ENCODE peak calls at places on chromosome 1, in four cellular contexts. M is psoas muscle, T is IMR-90, P is upper lobe of right lung. U is an unnamed sample.

GRCh38 chr1:115507256-115507589 is 134.5 kb upstream of the VANGL1 start:
- DNase-seq in M (no peak), T (peak; percentile 63), P (no peak), U (no peak)

GRCh38 chr1:224735159-224735558 is 119.0 kb downstream of the CNIH3 start:
- DNase-seq in M (no peak), T (no peak), P (no peak), U (no peak)

GRCh38 chr1:74571493-74571800 is 59.0 kb upstream of the LRRC53 start:
- DNase-seq in M (no peak), T (no peak), P (no peak), U (no peak)

GRCh38 chr1:37480581-37481288 is 6.4 kb downstream of the ZC3H12A start:
- DNase-seq in M (no peak), T (no peak), P (no peak), U (no peak)

GRCh38 chr1:8844421-8845063 is 27.1 kb upstream of the RERE start:
- DNase-seq in M (peak; percentile 81), T (no peak), P (no peak), U (no peak)

GRCh38 chr1:18232052-18232451 is 124.5 kb downstream of the IGSF21 start:
- DNase-seq in M (no peak), T (no peak), P (no peak), U (no peak)

GRCh38 chr1:7526196-7526866 is 244.8 kb upstream of the VAMP3 start:
- DNase-seq in M (peak; percentile 39), T (no peak), P (no peak), U (no peak)

GRCh38 chr1:3423245-3423829 is 31.1 kb upstream of the ARHGEF16 start:
- DNase-seq in M (peak; percentile 64), T (no peak), P (peak; percentile 86), U (no peak)

GRCh38 chr1:97796716-97797115 is 124.1 kb downstream of the DPYD start:
- DNase-seq in M (no peak), T (peak; percentile 8), P (no peak), U (no peak)

GRCh38 chr1:213738658-213739057 is 249.1 kb upstream of the PROX1 start:
- DNase-seq in M (no peak), T (no peak), P (no peak), U (no peak)

GRCh38 chr1:112530832-112531231 is 22.1 kb downstream of the WNT2B start:
- DNase-seq in M (no peak), T (no peak), P (no peak), U (no peak)

GRCh38 chr1:176626572-176627061 is 163.6 kb downstream of the PAPPA2 start:
- DNase-seq in M (no peak), T (no peak), P (no peak), U (no peak)

GRCh38 chr1:28279721-28280120 is 20.4 kb downstream of the SESN2 start:
- DNase-seq in M (no peak), T (no peak), P (no peak), U (no peak)

GRCh38 chr1:10173582-10173981 is 36.8 kb upstream of the KIF1B start:
- DNase-seq in M (no peak), T (no peak), P (no peak), U (no peak)

GRCh38 chr1:207499573-207499972 is 3.6 kb downstream of the CR1 start:
- DNase-seq in M (peak; percentile 67), T (peak; percentile 59), P (peak; percentile 66), U (peak; percentile 70)

GRCh38 chr1:6202256-6202655 is 2.9 kb upstream of the RPL22 start:
- DNase-seq in M (no peak), T (no peak), P (no peak), U (no peak)

GRCh38 chr1:6200188-6200809 is 904 bp upstream of the RPL22 start:
- DNase-seq in M (no peak), T (no peak), P (no peak), U (no peak)

GRCh38 chr1:6198646-6199297 is 623 bp downstream of the RPL22 start:
- DNase-seq in M (no peak), T (no peak), P (no peak), U (no peak)

GRCh38 chr1:6197746-6198427 is 1.5 kb downstream of the RPL22 start:
- DNase-seq in M (no peak), T (no peak), P (no peak), U (no peak)

DNA sequence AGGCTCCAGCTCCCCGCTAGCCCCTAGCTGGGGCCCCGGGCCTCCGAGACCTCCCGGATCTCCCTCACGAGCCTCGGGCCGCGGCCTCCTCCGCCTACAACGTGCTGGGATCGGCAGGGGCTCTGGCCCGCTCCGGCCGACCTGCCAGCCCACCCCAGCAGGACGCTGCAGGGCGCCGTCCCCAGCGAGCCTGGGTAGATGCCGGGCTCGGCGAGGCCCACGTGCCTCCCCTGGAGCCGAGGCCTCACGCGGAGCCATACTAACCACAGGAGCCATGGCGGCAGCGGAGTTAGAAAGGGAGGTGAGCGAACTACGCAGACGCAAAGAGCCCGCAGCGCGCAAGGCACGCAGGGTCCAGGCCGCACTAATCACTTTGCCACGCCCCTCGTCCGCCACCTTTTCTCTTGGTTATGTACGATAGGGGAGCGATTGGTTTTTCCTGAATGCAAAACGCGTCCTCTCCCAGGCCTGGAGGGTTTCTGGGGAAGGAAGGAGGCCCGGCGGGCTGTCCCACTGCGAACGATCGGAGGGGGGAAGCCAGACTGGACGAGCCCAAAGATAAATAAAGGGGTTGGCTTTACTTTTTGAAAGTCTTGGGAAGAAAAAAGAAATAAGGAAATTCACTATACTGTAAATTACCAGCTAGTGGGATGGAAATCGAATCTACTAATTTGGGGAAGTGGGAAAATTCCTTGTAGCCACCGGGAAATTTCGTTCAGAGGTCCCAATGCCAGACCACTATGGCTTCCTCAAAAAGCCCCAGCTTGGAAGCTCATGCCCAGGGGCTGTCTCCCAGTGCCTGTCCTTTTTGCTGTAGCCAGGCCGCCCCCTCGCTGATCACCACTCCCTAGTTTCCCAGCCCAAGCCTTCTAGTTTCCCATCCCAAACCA is at the start of gene RPL22:
- DNase-seq in M (peak; percentile 99), T (peak; percentile 99), P (peak; percentile 99), U (peak; percentile 98)
- H3K27ac ChIP-seq in M (peak within 1 kb of the TSS; percentile 79), T (peak within 1 kb of the TSS; percentile 75), P (peak within 1 kb of the TSS; percentile 83), U (peak within 1 kb of the TSS; percentile 84)

GRCh38 chr1:21292503-21292990 is 2.3 kb upstream of the ECE1 start:
- DNase-seq in M (no peak), T (no peak), P (no peak), U (no peak)
- H3K27ac ChIP-seq in M (peak overlapping the region; percentile 46), T (no peak overlapping the region), P (peak overlapping the region; percentile 74), U (peak overlapping the region; percentile 84)

GRCh38 chr1:245749053-245749452 is 594.3 kb downstream of the KIF26B start:
- DNase-seq in M (no peak), T (no peak), P (no peak), U (no peak)

GRCh38 chr1:245751671-245752070 is 596.9 kb downstream of the KIF26B start:
- DNase-seq in M (no peak), T (no peak), P (no peak), U (no peak)

GRCh38 chr1:245752551-245752950 is 597.8 kb downstream of the KIF26B start:
- DNase-seq in M (no peak), T (no peak), P (no peak), U (no peak)

GRCh38 chr1:245753807-245754206 is 599.0 kb downstream of the KIF26B start:
- DNase-seq in M (no peak), T (no peak), P (no peak), U (no peak)

DNA sequence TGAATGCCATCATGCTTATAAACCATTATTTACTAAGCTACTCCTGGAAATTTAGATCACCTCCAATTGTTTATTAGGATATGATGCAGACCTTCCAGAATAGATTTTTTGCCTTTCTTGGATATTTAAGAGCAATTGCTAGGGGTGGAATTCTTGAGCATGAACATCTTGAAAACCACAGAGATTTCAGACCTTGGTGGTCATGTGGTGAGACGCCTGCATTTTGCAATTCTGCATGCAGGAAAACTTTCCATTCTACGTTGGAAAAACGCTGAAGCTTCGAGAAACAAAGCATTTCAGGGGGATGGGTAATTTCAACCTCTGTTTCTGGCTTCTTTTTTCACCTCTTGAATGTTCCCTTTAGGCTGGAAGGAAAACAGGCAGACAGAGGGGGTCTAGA is 596.3 kb downstream of the KIF26B start:
- DNase-seq in M (no peak), T (peak; percentile 59), P (no peak), U (no peak)
- H3K27ac ChIP-seq in M (no peak overlapping the region), T (no peak overlapping the region), P (no peak overlapping the region), U (no peak overlapping the region)

DNA sequence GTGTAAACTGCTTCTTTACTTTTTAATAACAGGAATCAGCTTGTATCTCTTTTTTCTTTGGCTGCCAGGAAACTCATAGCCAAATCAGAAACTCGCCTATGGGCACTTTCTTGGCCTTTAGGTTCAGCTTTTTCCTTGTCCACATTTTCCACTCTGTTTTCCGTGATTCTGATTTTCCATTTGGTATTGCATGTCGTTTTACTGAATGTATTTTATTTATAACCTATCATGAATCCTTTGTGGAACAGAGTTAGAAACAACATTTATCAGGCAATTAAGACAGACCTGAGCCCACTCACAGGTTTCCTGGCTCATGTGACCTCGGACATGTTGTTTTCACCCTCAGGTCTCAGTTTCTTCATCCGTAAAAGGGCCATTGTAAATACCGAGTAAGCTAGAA is 5.3 kb upstream of the ECE1 start:
- DNase-seq in M (no peak), T (no peak), P (no peak), U (no peak)
- H3K27ac ChIP-seq in M (no peak overlapping the region), T (no peak overlapping the region), P (peak overlapping the region; percentile 74), U (no peak overlapping the region)

GRCh38 chr1:117209094-117209493 is 1.6 kb downstream of the VTCN1 start:
- DNase-seq in M (no peak), T (no peak), P (no peak), U (no peak)
- H3K27ac ChIP-seq in M (no peak overlapping the region), T (no peak overlapping the region), P (no peak overlapping the region), U (no peak overlapping the region)

GRCh38 chr1:11881749-11882441 is 23.1 kb upstream of the NPPB start:
- DNase-seq in M (no peak), T (no peak), P (no peak), U (no peak)

GRCh38 chr1:11879311-11880180 is 20.8 kb upstream of the NPPB start:
- DNase-seq in M (no peak), T (no peak), P (no peak), U (no peak)

GRCh38 chr1:11878891-11879190 is 20.1 kb upstream of the NPPB start:
- DNase-seq in M (no peak), T (no peak), P (no peak), U (no peak)

GRCh38 chr1:11880911-11881748 is 22.4 kb upstream of the NPPB start:
- DNase-seq in M (peak; percentile 96), T (no peak), P (no peak), U (no peak)

GRCh38 chr1:11880181-11880575 is 21.4 kb upstream of the NPPB start:
- DNase-seq in M (peak; percentile 90), T (no peak), P (no peak), U (no peak)
- H3K27ac ChIP-seq in M (peak overlapping the region; percentile 59), T (no peak overlapping the region), P (no peak overlapping the region), U (no peak overlapping the region)

GRCh38 chr1:34415140-34415539 is 238.4 kb downstream of the C1orf94 start:
- DNase-seq in M (no peak), T (no peak), P (no peak), U (no peak)
- H3K27ac ChIP-seq in M (no peak overlapping the region), T (no peak overlapping the region), P (no peak overlapping the region), U (no peak overlapping the region)

DNA sequence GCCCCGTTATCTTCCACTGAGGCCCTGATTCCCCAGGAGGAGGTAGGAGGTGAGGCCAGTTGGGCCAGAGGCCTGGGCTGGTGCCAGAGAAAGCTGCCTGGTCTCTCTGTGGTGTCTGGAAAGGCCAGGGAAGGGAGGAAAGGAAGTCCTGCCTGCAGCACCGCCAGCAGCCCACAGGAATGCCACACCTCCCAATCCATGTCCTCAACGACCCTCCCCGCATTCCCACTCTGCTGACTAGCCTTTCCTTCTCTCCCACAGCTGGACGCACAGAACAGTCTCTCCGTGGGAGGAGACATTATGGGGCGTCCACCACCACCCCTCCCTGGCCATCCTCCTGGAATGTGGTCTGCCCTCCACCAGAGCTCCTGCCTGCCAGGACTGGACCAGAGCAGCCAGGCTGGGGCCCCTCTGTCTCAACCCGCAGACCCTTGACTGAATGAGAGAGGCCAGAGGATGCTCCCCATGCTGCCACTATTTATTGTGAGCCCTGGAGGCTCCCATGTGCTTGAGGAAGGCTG is 18.0 kb downstream of the CSF1 start:
- DNase-seq in M (peak; percentile 81), T (peak; percentile 67), P (no peak), U (peak; percentile 45)
- H3K27ac ChIP-seq in M (peak overlapping the region; percentile 43), T (no peak overlapping the region), P (peak overlapping the region; percentile 72), U (peak overlapping the region; percentile 92)